ENCODE peak calls at places on chromosomes 6 and 20, in five cellular contexts. U, O, A, V and T are unnamed samples.

GRCh38 chr20:16459019-16459700 is 114.1 kb downstream of the KIF16B start:
- DNase-seq in U (no peak), O (peak), A (no peak), V (peak), T (no peak)

GRCh38 chr6:24990227-24990843 is 54.6 kb upstream of the RIPOR2 start:
- DNase-seq in U (no peak), O (no peak), A (no peak), V (no peak), T (no peak)

GRCh38 chr20:51678041-51678697 is 90.0 kb downstream of the ATP9A start:
- DNase-seq in U (peak), O (no peak), A (no peak), V (no peak), T (peak)

GRCh38 chr20:45995213-45996097 is 13.3 kb upstream of the MMP9 start:
- DNase-seq in U (no peak), O (no peak), A (peak), V (no peak), T (no peak)

GRCh38 chr20:21508230-21509078 is 5.4 kb downstream of the NKX2-2 start:
- DNase-seq in U (peak), O (no peak), A (no peak), V (no peak), T (peak)

GRCh38 chr6:170088349-170088951 is 202.4 kb downstream of the DLL1 start:
- DNase-seq in U (no peak), O (no peak), A (peak), V (no peak), T (no peak)

GRCh38 chr20:4812641-4813075 is 90.9 kb downstream of the PRND start:
- DNase-seq in U (no peak), O (no peak), A (peak), V (no peak), T (no peak)

GRCh38 chr6:158031445-158032353 is 50.0 kb downstream of the SYNJ2 start:
- DNase-seq in U (no peak), O (peak), A (peak), V (no peak), T (peak)

GRCh38 chr6:158958504-158959386 is 41.3 kb downstream of the RSPH3 start:
- DNase-seq in U (no peak), O (no peak), A (no peak), V (no peak), T (no peak)

GRCh38 chr6:109263873-109264700 is 118.2 kb downstream of the CD164 start:
- DNase-seq in U (no peak), O (no peak), A (no peak), V (no peak), T (no peak)

GRCh38 chr6:78062993-78063392 is 410.2 kb downstream of the MEI4 start:
- DNase-seq in U (no peak), O (no peak), A (no peak), V (no peak), T (no peak)

GRCh38 chr6:140968062-140968461 is 1164.7 kb upstream of the GJE1 start:
- DNase-seq in U (no peak), O (no peak), A (no peak), V (no peak), T (no peak)

GRCh38 chr6:32424584-32424983 is 15.1 kb upstream of the HLA-DRA start:
- DNase-seq in U (no peak), O (no peak), A (no peak), V (peak), T (no peak)

GRCh38 chr6:118709859-118710350 is 58.5 kb upstream of the CEP85L start:
- DNase-seq in U (no peak), O (no peak), A (no peak), V (peak), T (no peak)

GRCh38 chr6:103105686-103106085 is 1712.2 kb downstream of the GRIK2 start:
- DNase-seq in U (no peak), O (no peak), A (no peak), V (no peak), T (no peak)

GRCh38 chr20:37945034-37945660 is 42.2 kb downstream of the VSTM2L start:
- DNase-seq in U (no peak), O (no peak), A (no peak), V (no peak), T (no peak)

GRCh38 chr6:83815631-83816030 is 37.5 kb upstream of the RIPPLY2 start:
- DNase-seq in U (no peak), O (no peak), A (no peak), V (peak), T (peak)

GRCh38 chr6:26097268-26097875 is 10.1 kb downstream of the HFE start:
- DNase-seq in U (peak), O (no peak), A (no peak), V (peak), T (peak)

GRCh38 chr20:57751411-57751810 is 41.6 kb upstream of the PMEPA1 start:
- DNase-seq in U (no peak), O (no peak), A (no peak), V (no peak), T (no peak)

GRCh38 chr6:158960046-158960445 is 40.0 kb downstream of the RSPH3 start:
- DNase-seq in U (no peak), O (no peak), A (no peak), V (no peak), T (no peak)

GRCh38 chr20:44039741-44040140 is 125.1 kb downstream of the TOX2 start:
- DNase-seq in U (no peak), O (no peak), A (peak), V (no peak), T (no peak)

GRCh38 chr6:167824591-167825041 is 2.1 kb upstream of the AFDN start:
- DNase-seq in U (no peak), O (no peak), A (no peak), V (no peak), T (no peak)

GRCh38 chr20:44700306-44700705 is 14.9 kb upstream of the CCN5 start:
- DNase-seq in U (no peak), O (no peak), A (no peak), V (no peak), T (no peak)

GRCh38 chr6:118565317-118565960 is 17.3 kb downstream of the PLN start:
- DNase-seq in U (no peak), O (no peak), A (no peak), V (peak), T (peak)

GRCh38 chr20:5569021-5569420 is 181.2 kb upstream of the SHLD1 start:
- DNase-seq in U (no peak), O (no peak), A (no peak), V (peak), T (peak)

GRCh38 chr6:46677314-46677654 is 10.4 kb upstream of the TDRD6 start:
- DNase-seq in U (no peak), O (no peak), A (no peak), V (peak), T (no peak)

GRCh38 chr6:40950986-40951730 is 87.9 kb downstream of the UNC5CL start:
- DNase-seq in U (no peak), O (no peak), A (no peak), V (peak), T (peak)

GRCh38 chr6:147506704-147507114 is 1.8 kb upstream of the SAMD5 start:
- DNase-seq in U (peak), O (peak), A (no peak), V (peak), T (peak)

GRCh38 chr6:129675669-129676472 is 34.1 kb downstream of the ARHGAP18 start:
- DNase-seq in U (no peak), O (no peak), A (no peak), V (no peak), T (no peak)

GRCh38 chr20:34615477-34615876 is 57.0 kb downstream of the MAP1LC3A start:
- DNase-seq in U (no peak), O (no peak), A (no peak), V (no peak), T (no peak)

GRCh38 chr20:45341939-45342862 is 6.0 kb downstream of the SDC4 start:
- DNase-seq in U (peak), O (peak), A (no peak), V (peak), T (peak)

GRCh38 chr20:50784464-50784863 is 10.4 kb upstream of the BCAS4 start:
- DNase-seq in U (no peak), O (no peak), A (no peak), V (no peak), T (no peak)

GRCh38 chr20:44909872-44910689 is at the start of gene PABPC1L:
- DNase-seq in U (no peak), O (peak), A (peak), V (peak), T (peak)

GRCh38 chr6:161637658-161638057 is 363.8 kb upstream of the AGPAT4 start:
- DNase-seq in U (no peak), O (no peak), A (no peak), V (no peak), T (no peak)

GRCh38 chr6:154295733-154296132 is 60.9 kb downstream of the IPCEF1 start:
- DNase-seq in U (no peak), O (no peak), A (no peak), V (no peak), T (no peak)

GRCh38 chr6:32794510-32794909 is 22.3 kb downstream of the HLA-DOB start:
- DNase-seq in U (no peak), O (no peak), A (no peak), V (no peak), T (no peak)

GRCh38 chr6:91149914-91150674 is 563.2 kb upstream of the MAP3K7 start:
- DNase-seq in U (no peak), O (no peak), A (no peak), V (no peak), T (no peak)

GRCh38 chr6:39937686-39938333 is 3.5 kb upstream of the MOCS1 start:
- DNase-seq in U (no peak), O (no peak), A (no peak), V (no peak), T (no peak)